ENCODE peak calls at places on chromosomes 1 and 21, in eight cellular contexts. One of them, this sample, is unnamed.

GRCh38 chr1:201708085-201708512 is 120.9 kb upstream of the IPO9 start:
- DNase-seq in tibial artery: no peak
- DNase-seq in left lung: no peak
- DNase-seq in A549: peak; percentile 32
- DNase-seq in HCT116: no peak
- DNase-seq in IMR-90: peak; percentile 83
- DNase-seq in breast epithelium: no peak
- DNase-seq in lung: no peak
- DNase-seq in this sample: peak; percentile 59

GRCh38 chr1:2636733-2637132 is 3.9 kb upstream of the MMEL1 start:
- DNase-seq in tibial artery: no peak
- DNase-seq in left lung: no peak
- DNase-seq in A549: no peak
- DNase-seq in HCT116: no peak
- DNase-seq in IMR-90: no peak
- DNase-seq in breast epithelium: peak; percentile 89
- DNase-seq in lung: no peak
- DNase-seq in this sample: no peak

GRCh38 chr1:119653839-119654170 is 5.7 kb upstream of the ZNF697 start:
- DNase-seq in tibial artery: no peak
- DNase-seq in left lung: no peak
- DNase-seq in A549: no peak
- DNase-seq in HCT116: no peak
- DNase-seq in IMR-90: peak; percentile 18
- DNase-seq in breast epithelium: no peak
- DNase-seq in lung: no peak
- DNase-seq in this sample: no peak

GRCh38 chr1:39167632-39168209 is 36.8 kb upstream of the MACF1 start:
- DNase-seq in tibial artery: no peak
- DNase-seq in left lung: no peak
- DNase-seq in A549: no peak
- DNase-seq in HCT116: no peak
- DNase-seq in IMR-90: peak; percentile 59
- DNase-seq in breast epithelium: no peak
- DNase-seq in lung: peak; percentile 58
- DNase-seq in this sample: no peak

GRCh38 chr21:33976980-33977720 is 61.5 kb upstream of the ATP5PO start:
- DNase-seq in tibial artery: no peak
- DNase-seq in left lung: no peak
- DNase-seq in A549: no peak
- DNase-seq in HCT116: no peak
- DNase-seq in IMR-90: no peak
- DNase-seq in breast epithelium: no peak
- DNase-seq in lung: no peak
- DNase-seq in this sample: no peak

GRCh38 chr1:202162418-202163280 is 2.2 kb upstream of the PTPN7 start:
- DNase-seq in tibial artery: no peak
- DNase-seq in left lung: no peak
- DNase-seq in A549: no peak
- DNase-seq in HCT116: no peak
- DNase-seq in IMR-90: no peak
- DNase-seq in breast epithelium: no peak
- DNase-seq in lung: no peak
- DNase-seq in this sample: no peak

GRCh38 chr1:226510453-226510852 is 38.1 kb upstream of the STUM start:
- DNase-seq in tibial artery: no peak
- DNase-seq in left lung: no peak
- DNase-seq in A549: no peak
- DNase-seq in HCT116: no peak
- DNase-seq in IMR-90: no peak
- DNase-seq in breast epithelium: no peak
- DNase-seq in lung: no peak
- DNase-seq in this sample: no peak

GRCh38 chr1:44557756-44558155 is 116.5 kb downstream of the TMEM53 start:
- DNase-seq in tibial artery: no peak
- DNase-seq in left lung: no peak
- DNase-seq in A549: no peak
- DNase-seq in HCT116: no peak
- DNase-seq in IMR-90: no peak
- DNase-seq in breast epithelium: no peak
- DNase-seq in lung: no peak
- DNase-seq in this sample: peak; percentile 17

GRCh38 chr1:221994939-221995338 is 253.1 kb upstream of the DUSP10 start:
- DNase-seq in tibial artery: no peak
- DNase-seq in left lung: no peak
- DNase-seq in A549: no peak
- DNase-seq in HCT116: no peak
- DNase-seq in IMR-90: peak; percentile 97
- DNase-seq in breast epithelium: no peak
- DNase-seq in lung: no peak
- DNase-seq in this sample: no peak

GRCh38 chr1:227869851-227870305 is 54.4 kb downstream of the PRSS38 start:
- DNase-seq in tibial artery: no peak
- DNase-seq in left lung: no peak
- DNase-seq in A549: no peak
- DNase-seq in HCT116: no peak
- DNase-seq in IMR-90: no peak
- DNase-seq in breast epithelium: no peak
- DNase-seq in lung: no peak
- DNase-seq in this sample: no peak

GRCh38 chr1:18232052-18232451 is 124.5 kb downstream of the IGSF21 start:
- DNase-seq in tibial artery: no peak
- DNase-seq in left lung: no peak
- DNase-seq in A549: peak; percentile 2
- DNase-seq in HCT116: no peak
- DNase-seq in IMR-90: no peak
- DNase-seq in breast epithelium: no peak
- DNase-seq in lung: no peak
- DNase-seq in this sample: no peak

GRCh38 chr1:235108876-235109275 is 19.8 kb downstream of the TOMM20 start:
- DNase-seq in tibial artery: no peak
- DNase-seq in left lung: no peak
- DNase-seq in A549: no peak
- DNase-seq in HCT116: no peak
- DNase-seq in IMR-90: no peak
- DNase-seq in breast epithelium: no peak
- DNase-seq in lung: no peak
- DNase-seq in this sample: no peak

GRCh38 chr1:84936116-84936810 is 43.3 kb upstream of the LPAR3 start:
- DNase-seq in tibial artery: no peak
- DNase-seq in left lung: no peak
- DNase-seq in A549: peak; percentile 46
- DNase-seq in HCT116: peak; percentile 39
- DNase-seq in IMR-90: peak; percentile 72
- DNase-seq in breast epithelium: peak; percentile 24
- DNase-seq in lung: no peak
- DNase-seq in this sample: no peak

GRCh38 chr21:38984982-38985422 is 179.3 kb downstream of the ETS2 start:
- DNase-seq in tibial artery: no peak
- DNase-seq in left lung: no peak
- DNase-seq in A549: no peak
- DNase-seq in HCT116: no peak
- DNase-seq in IMR-90: peak; percentile 86
- DNase-seq in breast epithelium: no peak
- DNase-seq in lung: no peak
- DNase-seq in this sample: peak; percentile 62

GRCh38 chr1:11781298-11781697 is 19.3 kb downstream of the C1orf167 start:
- DNase-seq in tibial artery: no peak
- DNase-seq in left lung: no peak
- DNase-seq in A549: no peak
- DNase-seq in HCT116: no peak
- DNase-seq in IMR-90: no peak
- DNase-seq in breast epithelium: no peak
- DNase-seq in lung: no peak
- DNase-seq in this sample: no peak

GRCh38 chr1:103191327-103191726 is 83.0 kb upstream of the COL11A1 start:
- DNase-seq in tibial artery: no peak
- DNase-seq in left lung: no peak
- DNase-seq in A549: no peak
- DNase-seq in HCT116: no peak
- DNase-seq in IMR-90: peak; percentile 16
- DNase-seq in breast epithelium: no peak
- DNase-seq in lung: no peak
- DNase-seq in this sample: no peak

GRCh38 chr1:230758705-230759354 is 11.6 kb downstream of the CAPN9 start:
- DNase-seq in tibial artery: no peak
- DNase-seq in left lung: no peak
- DNase-seq in A549: no peak
- DNase-seq in HCT116: no peak
- DNase-seq in IMR-90: no peak
- DNase-seq in breast epithelium: no peak
- DNase-seq in lung: no peak
- DNase-seq in this sample: no peak

GRCh38 chr21:34129039-34129891 is 55.9 kb downstream of the MRPS6 start:
- DNase-seq in tibial artery: peak; percentile 69
- DNase-seq in left lung: no peak
- DNase-seq in A549: no peak
- DNase-seq in HCT116: no peak
- DNase-seq in IMR-90: peak; percentile 92
- DNase-seq in breast epithelium: no peak
- DNase-seq in lung: no peak
- DNase-seq in this sample: peak; percentile 67

GRCh38 chr1:167538657-167539056 is 14.9 kb downstream of the CREG1 start:
- DNase-seq in tibial artery: no peak
- DNase-seq in left lung: no peak
- DNase-seq in A549: peak; percentile 48
- DNase-seq in HCT116: no peak
- DNase-seq in IMR-90: no peak
- DNase-seq in breast epithelium: no peak
- DNase-seq in lung: no peak
- DNase-seq in this sample: no peak

GRCh38 chr1:1758059-1758621 is 20.1 kb downstream of the NADK start:
- DNase-seq in tibial artery: no peak
- DNase-seq in left lung: peak; percentile 75
- DNase-seq in A549: no peak
- DNase-seq in HCT116: no peak
- DNase-seq in IMR-90: no peak
- DNase-seq in breast epithelium: no peak
- DNase-seq in lung: no peak
- DNase-seq in this sample: no peak

GRCh38 chr1:112973788-112974187 is 17.8 kb upstream of the SLC16A1 start:
- DNase-seq in tibial artery: no peak
- DNase-seq in left lung: no peak
- DNase-seq in A549: no peak
- DNase-seq in HCT116: no peak
- DNase-seq in IMR-90: no peak
- DNase-seq in breast epithelium: no peak
- DNase-seq in lung: no peak
- DNase-seq in this sample: no peak

GRCh38 chr21:14955936-14956520 is 108.8 kb downstream of the NRIP1 start:
- DNase-seq in tibial artery: no peak
- DNase-seq in left lung: no peak
- DNase-seq in A549: no peak
- DNase-seq in HCT116: no peak
- DNase-seq in IMR-90: no peak
- DNase-seq in breast epithelium: no peak
- DNase-seq in lung: no peak
- DNase-seq in this sample: no peak

GRCh38 chr21:26422138-26422537 is 150.9 kb downstream of the CYYR1 start:
- DNase-seq in tibial artery: no peak
- DNase-seq in left lung: peak; percentile 59
- DNase-seq in A549: no peak
- DNase-seq in HCT116: no peak
- DNase-seq in IMR-90: no peak
- DNase-seq in breast epithelium: no peak
- DNase-seq in lung: no peak
- DNase-seq in this sample: no peak

GRCh38 chr1:36008546-36009197 is 75.2 kb upstream of the TEKT2 start:
- DNase-seq in tibial artery: no peak
- DNase-seq in left lung: no peak
- DNase-seq in A549: peak; percentile 69
- DNase-seq in HCT116: peak; percentile 31
- DNase-seq in IMR-90: peak; percentile 74
- DNase-seq in breast epithelium: no peak
- DNase-seq in lung: no peak
- DNase-seq in this sample: no peak

GRCh38 chr1:162916407-162916806 is 55.4 kb upstream of the CCDC190 start:
- DNase-seq in tibial artery: no peak
- DNase-seq in left lung: no peak
- DNase-seq in A549: no peak
- DNase-seq in HCT116: no peak
- DNase-seq in IMR-90: peak; percentile 86
- DNase-seq in breast epithelium: no peak
- DNase-seq in lung: no peak
- DNase-seq in this sample: no peak

DNA sequence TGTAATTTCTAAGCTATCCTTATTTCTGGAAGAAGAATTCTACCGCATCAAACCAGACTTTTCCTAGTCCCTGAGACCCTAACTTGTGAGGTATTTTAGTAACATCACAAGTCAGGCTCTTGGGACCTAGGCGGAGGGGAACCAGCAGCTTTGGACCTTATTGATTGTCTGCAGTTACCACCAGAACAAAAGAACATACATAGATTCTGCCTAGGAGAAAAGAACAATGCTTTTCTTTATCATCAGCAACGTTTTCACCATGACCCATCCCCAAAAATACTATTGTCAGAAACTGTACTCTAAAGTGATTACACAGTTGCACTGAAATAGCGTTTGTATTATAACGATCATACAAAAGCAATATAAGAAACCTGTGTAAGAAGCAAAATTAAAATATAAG is 860.4 kb downstream of the USP25 start:
- DNase-seq in tibial artery: no peak
- DNase-seq in left lung: no peak
- DNase-seq in A549: no peak
- DNase-seq in HCT116: no peak
- DNase-seq in IMR-90: no peak
- DNase-seq in breast epithelium: no peak
- DNase-seq in lung: no peak
- DNase-seq in this sample: no peak
- H3K4me3 ChIP-seq in tibial artery: no peak overlapping the region
- H3K4me3 ChIP-seq in left lung: no peak overlapping the region
- H3K4me3 ChIP-seq in A549: no peak overlapping the region
- H3K4me3 ChIP-seq in HCT116: no peak overlapping the region
- H3K4me3 ChIP-seq in IMR-90: no peak overlapping the region
- H3K4me3 ChIP-seq in breast epithelium: peak overlapping the region; percentile 46
- H3K4me3 ChIP-seq in lung: no peak overlapping the region
- H3K4me3 ChIP-seq in this sample: no peak overlapping the region

GRCh38 chr1:149940427-149940826 is 3.7 kb upstream of the MTMR11 start:
- DNase-seq in tibial artery: no peak
- DNase-seq in left lung: no peak
- DNase-seq in A549: no peak
- DNase-seq in HCT116: no peak
- DNase-seq in IMR-90: no peak
- DNase-seq in breast epithelium: peak; percentile 13
- DNase-seq in lung: no peak
- DNase-seq in this sample: no peak
- H3K4me1 ChIP-seq in tibial artery: peaks cover 30% of the 10 kb centered on the region
- H3K4me1 ChIP-seq in left lung: peaks cover 64% of the 10 kb centered on the region
- H3K4me1 ChIP-seq in A549: peaks cover 46% of the 10 kb centered on the region
- H3K4me1 ChIP-seq in HCT116: peaks cover 66% of the 10 kb centered on the region
- H3K4me1 ChIP-seq in IMR-90: peaks cover 11% of the 10 kb centered on the region
- H3K4me1 ChIP-seq in breast epithelium: no peaks in the 10 kb centered on the region
- H3K4me1 ChIP-seq in lung: peaks cover 18% of the 10 kb centered on the region
- H3K4me1 ChIP-seq in this sample: peaks cover 2% of the 10 kb centered on the region

GRCh38 chr1:27597036-27597435 is 6.9 kb downstream of the AHDC1 start:
- DNase-seq in tibial artery: no peak
- DNase-seq in left lung: no peak
- DNase-seq in A549: no peak
- DNase-seq in HCT116: no peak
- DNase-seq in IMR-90: no peak
- DNase-seq in breast epithelium: no peak
- DNase-seq in lung: no peak
- DNase-seq in this sample: no peak
- H3K27ac ChIP-seq in tibial artery: peak overlapping the region; percentile 31
- H3K27ac ChIP-seq in left lung: no peak overlapping the region
- H3K27ac ChIP-seq in A549: no peak overlapping the region
- H3K27ac ChIP-seq in HCT116: no peak overlapping the region
- H3K27ac ChIP-seq in IMR-90: no peak overlapping the region
- H3K27ac ChIP-seq in breast epithelium: no peak overlapping the region
- H3K27ac ChIP-seq in lung: no peak overlapping the region
- H3K27ac ChIP-seq in this sample: no peak overlapping the region

GRCh38 chr1:43302721-43303476 is 2.1 kb downstream of the TIE1 start:
- DNase-seq in tibial artery: no peak
- DNase-seq in left lung: no peak
- DNase-seq in A549: no peak
- DNase-seq in HCT116: no peak
- DNase-seq in IMR-90: peak; percentile 52
- DNase-seq in breast epithelium: no peak
- DNase-seq in lung: no peak
- DNase-seq in this sample: peak; percentile 53
- H3K4me3 ChIP-seq in tibial artery: no peak overlapping the region
- H3K4me3 ChIP-seq in left lung: peak overlapping the region; percentile 41
- H3K4me3 ChIP-seq in A549: no peak overlapping the region
- H3K4me3 ChIP-seq in HCT116: no peak overlapping the region
- H3K4me3 ChIP-seq in IMR-90: no peak overlapping the region
- H3K4me3 ChIP-seq in breast epithelium: peak overlapping the region; percentile 24
- H3K4me3 ChIP-seq in lung: peak overlapping the region; percentile 1
- H3K4me3 ChIP-seq in this sample: no peak overlapping the region